ENCODE peak calls at places on chromosomes 4 and X, in eight cellular contexts. Z is left lung; L is psoas muscle; W is tibial nerve; A is left ventricle myocardium inferior; T is thyroid gland; Q is CD8-positive, alpha-beta T cell; O is kidney. F is an unnamed sample.

GRCh38 chrX:22527302-22527701 is 254.6 kb downstream of the CBLL2 start:
- DNase-seq in Z (no peak), L (no peak), W (no peak), A (no peak), T (no peak), Q (no peak), O (no peak), F (no peak)

GRCh38 chr4:95601342-95601741 is 52.6 kb upstream of the UNC5C start:
- DNase-seq in Z (no peak), L (no peak), W (no peak), A (no peak), T (no peak), Q (no peak), O (no peak), F (no peak)

GRCh38 chr4:170089743-170090666 is at the start of gene AADAT:
- DNase-seq in Z (peak), L (peak), W (peak), A (peak), T (peak), Q (no peak), O (peak), F (no peak)

GRCh38 chr4:129261584-129261983 is 165.6 kb downstream of the C4orf33 start:
- DNase-seq in Z (no peak), L (no peak), W (no peak), A (no peak), T (no peak), Q (no peak), O (no peak), F (no peak)

GRCh38 chr4:8731364-8731763 is 138.8 kb downstream of the CPZ start:
- DNase-seq in Z (no peak), L (peak), W (no peak), A (no peak), T (no peak), Q (no peak), O (peak), F (no peak)

GRCh38 chrX:42096262-42096939 is 173.0 kb upstream of the CASK start:
- DNase-seq in Z (no peak), L (no peak), W (no peak), A (no peak), T (no peak), Q (no peak), O (no peak), F (no peak)

GRCh38 chrX:148878371-148878770 is 378.0 kb downstream of the AFF2 start:
- DNase-seq in Z (no peak), L (no peak), W (no peak), A (no peak), T (no peak), Q (no peak), O (no peak), F (no peak)

GRCh38 chr4:176778491-176778890 is 14.2 kb downstream of the VEGFC start:
- DNase-seq in Z (no peak), L (no peak), W (no peak), A (no peak), T (no peak), Q (no peak), O (no peak), F (no peak)

GRCh38 chrX:87403551-87403950 is 114.1 kb upstream of the KLHL4 start:
- DNase-seq in Z (no peak), L (no peak), W (no peak), A (no peak), T (no peak), Q (no peak), O (no peak), F (no peak)

GRCh38 chr4:73821325-73821724 is 15.2 kb upstream of the CXCL6 start:
- DNase-seq in Z (no peak), L (no peak), W (no peak), A (no peak), T (no peak), Q (no peak), O (no peak), F (no peak)

GRCh38 chrX:155745792-155746191 is 133.0 kb upstream of the TMLHE start:
- DNase-seq in Z (no peak), L (no peak), W (no peak), A (no peak), T (peak), Q (no peak), O (no peak), F (no peak)

GRCh38 chrX:24080670-24081069 is 25.9 kb downstream of the EIF2S3 start:
- DNase-seq in Z (no peak), L (no peak), W (no peak), A (no peak), T (no peak), Q (no peak), O (no peak), F (no peak)

GRCh38 chrX:72060196-72060974 is 71.3 kb downstream of the RTL5 start:
- DNase-seq in Z (no peak), L (no peak), W (no peak), A (no peak), T (peak), Q (no peak), O (no peak), F (peak)

GRCh38 chr4:5142726-5143125 is 91.4 kb downstream of the STK32B start:
- DNase-seq in Z (no peak), L (no peak), W (no peak), A (no peak), T (peak), Q (no peak), O (no peak), F (no peak)

GRCh38 chr4:25843340-25844097 is 19.3 kb downstream of the SEL1L3 start:
- DNase-seq in Z (peak), L (no peak), W (no peak), A (peak), T (peak), Q (no peak), O (no peak), F (no peak)

GRCh38 chr4:113162089-113162488 is 112.6 kb downstream of the ANK2 start:
- DNase-seq in Z (no peak), L (no peak), W (no peak), A (no peak), T (no peak), Q (no peak), O (no peak), F (no peak)

GRCh38 chr4:168882650-168883233 is 127.3 kb downstream of the CBR4 start:
- DNase-seq in Z (no peak), L (peak), W (no peak), A (no peak), T (peak), Q (no peak), O (no peak), F (no peak)

GRCh38 chr4:141246243-141246642 is 25.5 kb downstream of the ZNF330 start:
- DNase-seq in Z (no peak), L (no peak), W (no peak), A (no peak), T (no peak), Q (no peak), O (no peak), F (no peak)

GRCh38 chrX:28189011-28189410 is 207.8 kb upstream of the DCAF8L1 start:
- DNase-seq in Z (no peak), L (no peak), W (no peak), A (no peak), T (no peak), Q (no peak), O (no peak), F (no peak)

GRCh38 chr4:159435561-159436023 is 332.7 kb downstream of the RAPGEF2 start:
- DNase-seq in Z (no peak), L (no peak), W (no peak), A (no peak), T (no peak), Q (no peak), O (no peak), F (no peak)

GRCh38 chr4:29051381-29051965 is 1668.7 kb upstream of the PCDH7 start:
- DNase-seq in Z (no peak), L (no peak), W (no peak), A (no peak), T (no peak), Q (no peak), O (no peak), F (no peak)

GRCh38 chrX:154714925-154715324 is 36.0 kb downstream of the GAB3 start:
- DNase-seq in Z (no peak), L (no peak), W (no peak), A (no peak), T (peak), Q (peak), O (no peak), F (no peak)

GRCh38 chrX:70592091-70592490 is 147.5 kb downstream of the DLG3 start:
- DNase-seq in Z (no peak), L (no peak), W (no peak), A (no peak), T (no peak), Q (no peak), O (no peak), F (no peak)

GRCh38 chr4:25969374-25969773 is 55.4 kb downstream of the SMIM20 start:
- DNase-seq in Z (no peak), L (no peak), W (no peak), A (no peak), T (no peak), Q (no peak), O (no peak), F (no peak)

GRCh38 chr4:32884198-32884597 is 2164.0 kb downstream of the PCDH7 start:
- DNase-seq in Z (no peak), L (no peak), W (no peak), A (no peak), T (no peak), Q (no peak), O (no peak), F (no peak)

GRCh38 chrX:56281789-56282188 is 49.6 kb downstream of the KLF8 start:
- DNase-seq in Z (no peak), L (no peak), W (no peak), A (no peak), T (no peak), Q (no peak), O (no peak), F (no peak)

GRCh38 chr4:176817222-176817621 is 24.5 kb upstream of the VEGFC start:
- DNase-seq in Z (no peak), L (no peak), W (no peak), A (no peak), T (no peak), Q (no peak), O (no peak), F (no peak)

GRCh38 chrX:30275498-30275897 is 28.6 kb downstream of the MAGEB1 start:
- DNase-seq in Z (no peak), L (no peak), W (no peak), A (no peak), T (no peak), Q (no peak), O (no peak), F (no peak)

GRCh38 chrX:101391831-101392230 is 1.0 kb downstream of the RPL36A start:
- DNase-seq in Z (no peak), L (no peak), W (no peak), A (no peak), T (no peak), Q (no peak), O (no peak), F (no peak)
- H3K27ac ChIP-seq in Z (peak), L (peak), W (peak), A (peak), T (peak), Q (peak), O (no peak), F (no peak)

DNA sequence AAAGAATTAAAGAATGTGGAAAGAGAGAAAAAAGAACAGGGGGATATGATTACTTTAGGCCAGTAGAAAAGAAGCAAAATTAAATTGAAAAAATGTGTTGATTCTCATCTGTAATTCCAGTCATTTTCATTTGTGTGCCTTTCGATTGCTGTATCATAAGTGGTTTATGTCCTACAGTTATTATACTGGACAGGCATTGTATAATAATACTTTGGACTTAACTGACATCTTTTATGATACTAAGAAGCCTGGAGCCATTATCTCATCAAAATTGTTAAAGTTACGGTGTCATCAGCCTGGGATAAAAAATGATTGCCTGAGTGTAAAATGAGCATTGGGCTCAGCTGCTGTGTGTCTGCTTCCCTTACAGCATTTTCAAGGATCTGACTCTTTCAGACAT is 146.2 kb downstream of the SHROOM3 start:
- DNase-seq in Z (no peak), L (no peak), W (no peak), A (no peak), T (no peak), Q (no peak), O (no peak), F (no peak)
- H3K27ac ChIP-seq in Z (no peak), L (no peak), W (no peak), A (no peak), T (no peak), Q (no peak), O (no peak), F (no peak)

GRCh38 chrX:10014462-10015373 is 47.6 kb downstream of the CLDN34 start:
- DNase-seq in Z (peak), L (peak), W (peak), A (peak), T (peak), Q (peak), O (peak), F (peak)
- H3K27ac ChIP-seq in Z (peak), L (peak), W (peak), A (peak), T (peak), Q (no peak), O (peak), F (peak)

DNA sequence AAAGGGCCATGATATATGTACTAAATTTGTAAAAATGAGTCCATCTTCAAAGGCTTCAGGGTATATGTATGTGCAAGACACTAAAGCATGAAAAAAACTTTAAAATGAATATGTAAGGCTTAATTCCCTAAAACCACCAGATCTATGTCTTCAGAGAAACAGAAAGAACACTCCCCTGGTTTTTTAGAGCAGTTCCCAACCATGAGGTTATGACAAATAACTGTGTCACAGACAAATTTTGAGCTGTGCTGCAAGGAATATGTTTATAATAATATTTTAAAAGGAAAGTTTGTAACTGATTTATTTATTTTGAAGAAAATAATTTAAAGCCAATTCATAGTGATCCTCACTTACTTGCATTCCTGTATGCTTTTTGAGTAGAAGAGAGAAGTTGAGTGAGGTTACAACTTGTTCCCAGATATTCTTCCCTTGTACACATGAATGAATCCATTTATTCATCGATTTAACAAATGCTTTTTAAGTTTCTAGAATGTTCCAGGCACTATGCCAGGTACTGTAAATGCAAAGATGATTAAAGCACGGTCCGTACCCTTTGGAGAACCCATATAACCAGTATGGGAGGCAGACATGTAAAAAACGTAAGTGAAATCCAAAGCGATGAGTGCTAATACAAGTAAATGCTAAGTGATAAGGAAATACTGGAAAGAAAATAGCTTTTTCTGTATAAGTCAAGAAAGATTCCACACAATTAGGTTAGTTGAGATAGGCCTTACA is 295.2 kb upstream of the DIAPH2 start:
- DNase-seq in Z (no peak), L (no peak), W (no peak), A (no peak), T (no peak), Q (no peak), O (no peak), F (no peak)
- H3K27ac ChIP-seq in Z (no peak), L (no peak), W (no peak), A (no peak), T (no peak), Q (no peak), O (no peak), F (no peak)

DNA sequence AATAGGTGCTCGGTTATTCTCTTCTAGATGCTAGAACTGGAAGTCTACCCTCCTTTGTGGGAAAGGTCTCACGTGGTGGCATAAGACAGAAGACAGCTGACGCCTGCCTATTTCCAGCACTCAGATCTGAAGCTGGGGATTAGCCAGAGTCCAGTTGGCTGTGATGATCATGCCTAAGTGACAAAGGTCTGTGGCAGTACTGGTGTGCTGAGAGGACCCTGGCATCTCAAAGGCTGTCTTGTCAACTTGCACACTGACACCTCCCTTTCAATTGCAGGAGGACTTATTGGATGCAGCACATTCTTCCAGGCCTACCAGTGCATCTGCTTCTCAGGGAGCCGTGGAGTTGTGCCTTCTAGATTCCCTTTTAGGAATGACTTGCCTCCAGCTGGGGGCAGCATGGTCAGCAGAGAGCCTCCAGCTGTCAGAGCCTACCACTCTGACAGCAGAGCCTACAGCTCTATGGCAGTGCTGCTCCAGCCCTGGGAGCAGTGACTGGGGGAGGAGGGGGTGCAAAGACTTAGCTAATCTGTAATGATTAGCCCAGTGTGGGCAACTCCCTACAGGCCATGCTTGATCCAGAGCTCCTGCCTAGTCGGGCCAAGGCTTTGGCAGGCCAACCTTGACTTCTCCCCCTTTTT is 13.6 kb upstream of the FGFBP2 start:
- DNase-seq in Z (no peak), L (no peak), W (no peak), A (no peak), T (no peak), Q (no peak), O (no peak), F (no peak)
- H3K27ac ChIP-seq in Z (no peak), L (no peak), W (no peak), A (peak), T (no peak), Q (no peak), O (no peak), F (no peak)

GRCh38 chrX:46446727-46447378 is 98.4 kb downstream of the ZNF674 start:
- DNase-seq in Z (peak), L (peak), W (peak), A (peak), T (peak), Q (peak), O (peak), F (peak)
- H3K27ac ChIP-seq in Z (peak), L (peak), W (peak), A (peak), T (peak), Q (peak), O (peak), F (peak)

DNA sequence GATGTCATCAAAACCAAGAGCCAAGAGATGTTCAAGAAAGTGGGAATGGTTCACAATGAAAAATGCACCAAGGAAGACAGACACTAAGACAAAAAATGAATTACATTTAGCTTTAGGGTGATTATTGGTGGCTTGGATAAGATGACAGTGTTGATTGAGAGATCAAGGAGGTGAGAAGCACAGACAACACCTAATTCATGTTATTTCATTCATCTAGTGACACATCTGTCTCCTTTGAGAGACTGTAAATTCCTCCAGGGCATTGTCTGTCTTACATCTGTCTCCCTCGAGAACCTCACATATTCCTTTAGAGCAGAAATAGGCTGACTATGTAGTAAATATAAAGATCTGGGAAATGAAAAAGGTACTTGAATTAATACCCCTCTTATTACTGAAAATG is 94.2 kb upstream of the SMIM31 start:
- DNase-seq in Z (no peak), L (no peak), W (no peak), A (no peak), T (no peak), Q (no peak), O (no peak), F (no peak)
- H3K27ac ChIP-seq in Z (no peak), L (no peak), W (no peak), A (no peak), T (no peak), Q (no peak), O (no peak), F (no peak)

GRCh38 chrX:97622111-97622510 is 738.4 kb downstream of the RPA4 start:
- DNase-seq in Z (no peak), L (no peak), W (no peak), A (no peak), T (no peak), Q (no peak), O (no peak), F (no peak)

DNA sequence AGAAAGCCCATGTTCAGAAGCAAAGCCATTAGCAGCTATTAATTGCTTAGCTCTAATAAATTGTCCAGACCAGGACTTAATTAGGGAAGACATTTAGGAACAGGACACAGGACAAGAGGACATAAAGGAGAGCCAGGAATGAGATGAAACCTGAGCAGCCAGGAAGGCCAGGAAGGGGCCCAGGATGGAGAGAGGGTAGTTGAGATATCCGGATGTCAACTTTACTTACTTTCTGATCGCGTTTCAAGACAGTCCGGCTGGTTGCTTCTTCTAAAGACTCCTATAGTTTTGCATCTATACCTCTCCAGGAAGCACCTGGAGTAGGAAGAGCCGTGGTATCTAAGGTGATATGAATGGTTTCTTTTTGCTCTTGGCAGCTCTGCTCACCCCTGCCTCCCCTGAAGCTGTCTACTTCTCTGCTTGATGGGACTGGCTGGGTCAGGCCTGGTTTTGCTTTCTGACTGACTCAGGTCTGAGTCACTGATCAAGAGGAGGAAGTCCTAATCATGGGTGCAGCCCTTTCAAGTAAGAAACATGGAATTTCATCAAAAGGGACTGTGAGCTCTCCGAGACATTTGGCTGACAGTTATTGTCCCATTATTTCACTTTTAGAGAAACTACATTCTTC is 733.3 kb downstream of the RPA4 start:
- DNase-seq in Z (no peak), L (no peak), W (no peak), A (no peak), T (no peak), Q (no peak), O (no peak), F (no peak)
- H3K27ac ChIP-seq in Z (no peak), L (no peak), W (no peak), A (no peak), T (no peak), Q (no peak), O (no peak), F (no peak)

GRCh38 chr4:6920174-6920573 is 10.5 kb downstream of the TBC1D14 start:
- DNase-seq in Z (no peak), L (no peak), W (no peak), A (no peak), T (peak), Q (no peak), O (no peak), F (no peak)
- H3K27ac ChIP-seq in Z (peak), L (no peak), W (peak), A (no peak), T (peak), Q (no peak), O (no peak), F (no peak)

F was measured in substantia nigra.